ENCODE peak calls at places on chromosomes 11 and 22, in eight cellular contexts. One of them, this sample, is unnamed. For H3K4me1, the result is how much of the 10 kb centered on the place peaks cover.

GRCh38 chr11:79076526-79077115 is 364.2 kb downstream of the TENM4 start:
- DNase-seq in CD4-positive, alpha-beta memory T cell: no peak
- DNase-seq in Peyer's patch: peak
- DNase-seq in body of pancreas: peak
- DNase-seq in neuronal stem cell: no peak
- DNase-seq in psoas muscle: no peak
- DNase-seq in lower lobe of right lung: peak
- DNase-seq in tibial nerve: peak
- DNase-seq in this sample: no peak

GRCh38 chr22:46734830-46735453 is 3.1 kb downstream of the CERK start:
- DNase-seq in Peyer's patch: peak
- DNase-seq in neuronal stem cell: no peak
- DNase-seq in tibial nerve: no peak
- DNase-seq in CD4-positive, alpha-beta memory T cell: peak
- DNase-seq in body of pancreas: peak
- DNase-seq in lower lobe of right lung: peak
- DNase-seq in psoas muscle: no peak
- DNase-seq in this sample: no peak

GRCh38 chr22:23106906-23107367 is 34.9 kb downstream of the RSPH14 start:
- DNase-seq in Peyer's patch: no peak
- DNase-seq in body of pancreas: peak
- DNase-seq in psoas muscle: no peak
- DNase-seq in CD4-positive, alpha-beta memory T cell: no peak
- DNase-seq in neuronal stem cell: no peak
- DNase-seq in lower lobe of right lung: no peak
- DNase-seq in tibial nerve: no peak
- DNase-seq in this sample: no peak

GRCh38 chr11:72814831-72815618 is 814 bp downstream of the ATG16L2 start:
- DNase-seq in lower lobe of right lung: no peak
- DNase-seq in psoas muscle: no peak
- DNase-seq in CD4-positive, alpha-beta memory T cell: no peak
- DNase-seq in body of pancreas: peak
- DNase-seq in tibial nerve: no peak
- DNase-seq in Peyer's patch: peak
- DNase-seq in neuronal stem cell: no peak
- DNase-seq in this sample: no peak

GRCh38 chr11:64233913-64234839 is at the start of gene VEGFB:
- DNase-seq in neuronal stem cell: no peak
- DNase-seq in Peyer's patch: peak
- DNase-seq in body of pancreas: peak
- DNase-seq in psoas muscle: peak
- DNase-seq in CD4-positive, alpha-beta memory T cell: peak
- DNase-seq in tibial nerve: peak
- DNase-seq in lower lobe of right lung: peak
- DNase-seq in this sample: no peak

GRCh38 chr11:31199403-31199802 is 170.1 kb downstream of the DCDC1 start:
- DNase-seq in body of pancreas: no peak
- DNase-seq in lower lobe of right lung: no peak
- DNase-seq in neuronal stem cell: peak
- DNase-seq in tibial nerve: no peak
- DNase-seq in Peyer's patch: no peak
- DNase-seq in CD4-positive, alpha-beta memory T cell: no peak
- DNase-seq in psoas muscle: no peak
- DNase-seq in this sample: no peak

GRCh38 chr11:97109078-97109477 is 719.3 kb downstream of the JRKL start:
- DNase-seq in neuronal stem cell: no peak
- DNase-seq in tibial nerve: no peak
- DNase-seq in CD4-positive, alpha-beta memory T cell: no peak
- DNase-seq in psoas muscle: no peak
- DNase-seq in lower lobe of right lung: no peak
- DNase-seq in body of pancreas: no peak
- DNase-seq in Peyer's patch: no peak
- DNase-seq in this sample: no peak

GRCh38 chr11:83793332-83793731 is 507.2 kb upstream of the CCDC90B start:
- DNase-seq in tibial nerve: no peak
- DNase-seq in neuronal stem cell: no peak
- DNase-seq in psoas muscle: no peak
- DNase-seq in body of pancreas: no peak
- DNase-seq in lower lobe of right lung: no peak
- DNase-seq in Peyer's patch: no peak
- DNase-seq in CD4-positive, alpha-beta memory T cell: no peak
- DNase-seq in this sample: no peak

GRCh38 chr11:118674094-118674460 is 5.4 kb downstream of the TREH start:
- DNase-seq in Peyer's patch: no peak
- DNase-seq in CD4-positive, alpha-beta memory T cell: no peak
- DNase-seq in psoas muscle: no peak
- DNase-seq in body of pancreas: no peak
- DNase-seq in tibial nerve: no peak
- DNase-seq in lower lobe of right lung: no peak
- DNase-seq in neuronal stem cell: no peak
- DNase-seq in this sample: no peak

GRCh38 chr11:93740802-93741093 is 547 bp downstream of the TAF1D start:
- DNase-seq in lower lobe of right lung: peak
- DNase-seq in Peyer's patch: peak
- DNase-seq in psoas muscle: peak
- DNase-seq in CD4-positive, alpha-beta memory T cell: peak
- DNase-seq in tibial nerve: peak
- DNase-seq in neuronal stem cell: peak
- DNase-seq in body of pancreas: peak
- DNase-seq in this sample: no peak

GRCh38 chr11:1401656-1402221 is 12.0 kb downstream of the BRSK2 start:
- DNase-seq in body of pancreas: peak
- DNase-seq in psoas muscle: peak
- DNase-seq in neuronal stem cell: peak
- DNase-seq in tibial nerve: no peak
- DNase-seq in lower lobe of right lung: peak
- DNase-seq in Peyer's patch: peak
- DNase-seq in CD4-positive, alpha-beta memory T cell: peak
- DNase-seq in this sample: no peak

GRCh38 chr11:118917488-118918127 is 8.1 kb downstream of the BCL9L start:
- DNase-seq in lower lobe of right lung: peak
- DNase-seq in psoas muscle: peak
- DNase-seq in CD4-positive, alpha-beta memory T cell: peak
- DNase-seq in neuronal stem cell: no peak
- DNase-seq in tibial nerve: peak
- DNase-seq in body of pancreas: peak
- DNase-seq in Peyer's patch: peak
- DNase-seq in this sample: no peak

GRCh38 chr22:19048531-19048930 is 73.7 kb downstream of the DGCR2 start:
- DNase-seq in tibial nerve: no peak
- DNase-seq in psoas muscle: no peak
- DNase-seq in body of pancreas: no peak
- DNase-seq in Peyer's patch: no peak
- DNase-seq in CD4-positive, alpha-beta memory T cell: no peak
- DNase-seq in neuronal stem cell: no peak
- DNase-seq in lower lobe of right lung: no peak
- DNase-seq in this sample: no peak

GRCh38 chr11:80722616-80723015 is 1281.8 kb upstream of the TENM4 start:
- DNase-seq in tibial nerve: no peak
- DNase-seq in psoas muscle: no peak
- DNase-seq in neuronal stem cell: no peak
- DNase-seq in CD4-positive, alpha-beta memory T cell: no peak
- DNase-seq in lower lobe of right lung: no peak
- DNase-seq in body of pancreas: no peak
- DNase-seq in Peyer's patch: no peak
- DNase-seq in this sample: no peak

GRCh38 chr22:23075525-23076216 is 5.4 kb downstream of the GNAZ start:
- DNase-seq in lower lobe of right lung: no peak
- DNase-seq in body of pancreas: no peak
- DNase-seq in psoas muscle: peak
- DNase-seq in tibial nerve: no peak
- DNase-seq in Peyer's patch: peak
- DNase-seq in CD4-positive, alpha-beta memory T cell: no peak
- DNase-seq in neuronal stem cell: no peak
- DNase-seq in this sample: no peak

GRCh38 chr11:65382804-65383368 is 440 bp upstream of the SLC25A45 start:
- DNase-seq in CD4-positive, alpha-beta memory T cell: no peak
- DNase-seq in body of pancreas: peak
- DNase-seq in neuronal stem cell: no peak
- DNase-seq in Peyer's patch: no peak
- DNase-seq in tibial nerve: no peak
- DNase-seq in lower lobe of right lung: peak
- DNase-seq in psoas muscle: peak
- DNase-seq in this sample: no peak
- H3K4me3 ChIP-seq in CD4-positive, alpha-beta memory T cell: peak
- H3K4me3 ChIP-seq in body of pancreas: no peak
- H3K4me3 ChIP-seq in neuronal stem cell: no peak
- H3K4me3 ChIP-seq in Peyer's patch: peak
- H3K4me3 ChIP-seq in tibial nerve: peak
- H3K4me3 ChIP-seq in lower lobe of right lung: peak
- H3K4me3 ChIP-seq in psoas muscle: peak
- H3K4me3 ChIP-seq in this sample: peak

DNA sequence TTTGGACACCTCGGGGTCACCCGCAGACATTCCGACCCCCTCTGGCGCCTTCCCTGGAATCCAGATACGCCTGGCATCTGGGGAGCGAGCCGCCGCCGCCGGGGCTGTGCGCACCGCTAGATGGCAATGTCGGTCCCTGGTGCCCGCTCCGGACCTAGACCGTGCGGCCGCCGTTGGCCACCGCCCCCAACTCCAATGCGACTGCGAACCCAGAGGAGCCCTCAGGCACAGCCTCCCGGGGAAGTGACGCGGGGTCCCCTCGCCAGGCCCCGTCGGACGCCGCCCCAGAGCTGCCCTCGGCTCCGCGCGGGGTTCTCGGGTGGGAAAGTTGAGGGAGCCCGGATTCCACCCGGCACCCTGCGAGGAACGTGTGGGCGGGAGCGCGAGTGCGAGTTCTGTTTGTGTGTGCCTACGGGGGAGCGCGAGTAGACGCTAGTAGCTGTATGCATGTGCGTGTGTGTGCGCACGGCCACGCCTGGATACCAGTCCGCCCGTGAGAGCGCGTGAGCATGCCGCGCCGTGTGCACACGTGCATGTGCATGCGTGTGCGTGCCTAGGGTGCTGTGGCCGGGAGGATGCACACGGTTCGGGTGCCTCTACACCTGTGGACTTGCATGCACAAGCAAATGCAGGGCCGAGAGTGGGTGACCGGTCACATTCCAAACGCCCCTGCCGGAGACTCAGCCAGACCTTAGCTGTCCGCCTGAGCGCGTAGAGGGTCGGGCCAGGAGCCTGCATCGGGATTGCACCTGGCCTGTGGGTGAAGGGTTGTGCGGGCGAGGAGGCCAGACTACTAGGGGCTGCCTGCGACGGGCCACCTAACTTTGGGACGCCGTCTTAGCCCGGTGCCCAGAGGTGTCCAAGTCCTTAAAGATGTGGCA is 1.9 kb downstream of the CHRM4 start:
- DNase-seq in tibial nerve: no peak
- DNase-seq in psoas muscle: peak
- DNase-seq in neuronal stem cell: peak
- DNase-seq in body of pancreas: peak
- DNase-seq in Peyer's patch: peak
- DNase-seq in CD4-positive, alpha-beta memory T cell: no peak
- DNase-seq in lower lobe of right lung: peak
- DNase-seq in this sample: no peak
- H3K4me1 ChIP-seq in tibial nerve: under half
- H3K4me1 ChIP-seq in psoas muscle: under half
- H3K4me1 ChIP-seq in neuronal stem cell: under half
- H3K4me1 ChIP-seq in body of pancreas: under half
- H3K4me1 ChIP-seq in Peyer's patch: under half
- H3K4me1 ChIP-seq in CD4-positive, alpha-beta memory T cell: under half
- H3K4me1 ChIP-seq in lower lobe of right lung: under half
- H3K4me1 ChIP-seq in this sample: under half

GRCh38 chr11:66317322-66317765 is 500 bp upstream of the CD248 start:
- DNase-seq in neuronal stem cell: no peak
- DNase-seq in lower lobe of right lung: no peak
- DNase-seq in CD4-positive, alpha-beta memory T cell: no peak
- DNase-seq in Peyer's patch: peak
- DNase-seq in psoas muscle: peak
- DNase-seq in body of pancreas: no peak
- DNase-seq in tibial nerve: peak
- DNase-seq in this sample: no peak

GRCh38 chr11:66318576-66318970 is 1.7 kb upstream of the CD248 start:
- DNase-seq in CD4-positive, alpha-beta memory T cell: no peak
- DNase-seq in psoas muscle: no peak
- DNase-seq in lower lobe of right lung: no peak
- DNase-seq in body of pancreas: no peak
- DNase-seq in neuronal stem cell: no peak
- DNase-seq in Peyer's patch: no peak
- DNase-seq in tibial nerve: no peak
- DNase-seq in this sample: no peak

GRCh38 chr11:66316849-66317251 is at the start of gene CD248:
- DNase-seq in neuronal stem cell: no peak
- DNase-seq in Peyer's patch: peak
- DNase-seq in CD4-positive, alpha-beta memory T cell: no peak
- DNase-seq in lower lobe of right lung: no peak
- DNase-seq in tibial nerve: peak
- DNase-seq in psoas muscle: peak
- DNase-seq in body of pancreas: peak
- DNase-seq in this sample: no peak

GRCh38 chr11:66315921-66316811 is 678 bp downstream of the CD248 start:
- DNase-seq in body of pancreas: no peak
- DNase-seq in neuronal stem cell: no peak
- DNase-seq in CD4-positive, alpha-beta memory T cell: no peak
- DNase-seq in tibial nerve: no peak
- DNase-seq in lower lobe of right lung: no peak
- DNase-seq in Peyer's patch: no peak
- DNase-seq in psoas muscle: peak
- DNase-seq in this sample: no peak

DNA sequence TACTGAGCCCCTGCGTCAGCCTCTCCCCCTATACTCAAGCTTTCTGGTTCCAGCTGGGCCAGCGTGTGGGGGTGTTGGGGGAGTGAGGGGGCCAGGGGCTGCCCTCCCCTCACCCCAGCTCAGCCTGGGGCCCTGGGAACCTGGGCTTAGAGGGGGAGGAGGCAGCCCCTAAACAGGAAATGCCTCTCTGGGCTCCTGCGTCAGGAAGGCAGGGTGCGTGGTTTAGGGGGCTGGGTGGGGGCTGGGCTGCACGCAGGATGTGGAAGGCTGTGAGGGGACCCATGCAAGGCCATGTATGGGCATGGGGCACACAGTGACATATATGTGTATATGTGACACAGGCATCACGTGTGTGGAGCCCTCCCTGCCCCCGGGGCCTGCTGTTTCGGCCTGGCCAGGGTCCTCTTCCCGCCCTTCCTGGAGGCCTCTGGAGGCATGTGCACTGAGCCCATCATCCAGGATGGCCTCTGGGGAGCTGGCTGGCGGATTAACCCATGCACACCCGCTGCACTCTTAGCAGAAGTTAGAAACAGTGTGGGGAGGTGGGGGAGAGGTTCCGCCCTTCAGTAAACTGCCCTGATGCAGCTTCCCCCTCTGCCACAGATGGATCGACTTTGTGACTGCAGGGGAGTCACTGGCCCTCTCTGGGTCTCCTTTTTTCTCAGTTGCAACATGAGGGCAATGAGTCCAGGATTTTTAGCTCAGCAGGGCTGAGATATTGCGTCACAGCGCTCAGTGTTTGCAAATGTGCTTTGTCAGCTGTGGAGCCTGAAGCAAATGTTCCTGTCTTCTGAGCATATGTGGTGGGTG is 1.1 kb upstream of the CD248 start:
- DNase-seq in lower lobe of right lung: no peak
- DNase-seq in CD4-positive, alpha-beta memory T cell: peak
- DNase-seq in Peyer's patch: peak
- DNase-seq in tibial nerve: peak
- DNase-seq in neuronal stem cell: no peak
- DNase-seq in body of pancreas: peak
- DNase-seq in psoas muscle: peak
- DNase-seq in this sample: no peak
- H3K4me3 ChIP-seq in lower lobe of right lung: no peak
- H3K4me3 ChIP-seq in CD4-positive, alpha-beta memory T cell: no peak
- H3K4me3 ChIP-seq in Peyer's patch: no peak
- H3K4me3 ChIP-seq in tibial nerve: no peak
- H3K4me3 ChIP-seq in neuronal stem cell: no peak
- H3K4me3 ChIP-seq in body of pancreas: no peak
- H3K4me3 ChIP-seq in psoas muscle: peak
- H3K4me3 ChIP-seq in this sample: no peak

GRCh38 chr22:37428649-37429586 is 1.6 kb upstream of the ELFN2 start:
- DNase-seq in body of pancreas: peak
- DNase-seq in CD4-positive, alpha-beta memory T cell: peak
- DNase-seq in lower lobe of right lung: no peak
- DNase-seq in tibial nerve: no peak
- DNase-seq in neuronal stem cell: peak
- DNase-seq in psoas muscle: no peak
- DNase-seq in Peyer's patch: peak
- DNase-seq in this sample: peak
- H3K4me1 ChIP-seq in body of pancreas: under half
- H3K4me1 ChIP-seq in CD4-positive, alpha-beta memory T cell: under half
- H3K4me1 ChIP-seq in lower lobe of right lung: under half
- H3K4me1 ChIP-seq in tibial nerve: under half
- H3K4me1 ChIP-seq in neuronal stem cell: under half
- H3K4me1 ChIP-seq in psoas muscle: under half
- H3K4me1 ChIP-seq in Peyer's patch: under half
- H3K4me1 ChIP-seq in this sample: under half